ENCODE peak calls at places on chromosomes 7 and 10, in ten cellular contexts. G, P, Y, N, T, C, A, Q, J and F are unnamed samples.

GRCh38 chr10:182441-183201 is 47.4 kb downstream of the ZMYND11 start:
- DNase-seq in Y (no peak), G (no peak), C (no peak), T (no peak), N (peak), A (no peak), J (no peak), P (no peak), Q (no peak), F (no peak)

GRCh38 chr10:49600046-49600445 is 10.1 kb upstream of the SLC18A3 start:
- DNase-seq in Q (no peak), A (no peak), N (no peak), Y (no peak), J (no peak), T (no peak), C (no peak), G (no peak), P (no peak), F (no peak)

GRCh38 chr10:57716884-57717283 is 550.8 kb downstream of the IPMK start:
- DNase-seq in T (no peak), J (peak), P (no peak), C (no peak), N (peak), Q (no peak), A (no peak), G (no peak), Y (peak), F (no peak)

GRCh38 chr7:135386776-135387175 is 123.1 kb downstream of the CNOT4 start:
- DNase-seq in A (no peak), N (no peak), Y (peak), Q (peak), C (no peak), T (no peak), P (no peak), G (no peak), J (no peak), F (no peak)

GRCh38 chr7:48875300-48875916 is 48.9 kb upstream of the CDC14C start:
- DNase-seq in T (no peak), A (peak), Q (no peak), J (peak), C (peak), P (peak), N (peak), G (peak), Y (peak), F (peak)

GRCh38 chr10:15436696-15437095 is 65.6 kb upstream of the FAM171A1 start:
- DNase-seq in N (peak), Y (no peak), G (no peak), P (no peak), A (no peak), T (no peak), Q (no peak), J (no peak), C (no peak), F (no peak)

GRCh38 chr10:71045188-71045841 is 156.9 kb upstream of the PCBD1 start:
- DNase-seq in G (no peak), T (no peak), Q (peak), A (peak), N (no peak), P (no peak), J (no peak), C (no peak), Y (no peak), F (no peak)

GRCh38 chr10:55024718-55025117 is 223.7 kb upstream of the PCDH15 start:
- DNase-seq in Q (peak), G (no peak), N (peak), C (no peak), P (no peak), T (no peak), Y (no peak), J (peak), A (peak), F (no peak)

GRCh38 chr7:39016609-39017008 is 38.9 kb downstream of the POU6F2 start:
- DNase-seq in J (peak), T (no peak), Y (peak), C (no peak), P (no peak), G (no peak), A (no peak), N (no peak), Q (no peak), F (no peak)

GRCh38 chr10:62652114-62652513 is 152.4 kb upstream of the ADO start:
- DNase-seq in Y (no peak), G (no peak), P (no peak), C (no peak), Q (no peak), J (no peak), N (peak), A (no peak), T (no peak), F (no peak)

GRCh38 chr10:4677296-4678021 is 148.5 kb upstream of the AKR1E2 start:
- DNase-seq in J (no peak), Y (no peak), G (no peak), P (no peak), N (peak), Q (no peak), T (no peak), A (no peak), C (no peak), F (no peak)

GRCh38 chr10:124611738-124612137 is 132.4 kb downstream of the FAM53B start:
- DNase-seq in C (peak), N (no peak), T (peak), A (no peak), Y (no peak), P (no peak), Q (no peak), J (no peak), G (no peak), F (no peak)

GRCh38 chr7:158810846-158811245 is 18.5 kb downstream of the ESYT2 start:
- DNase-seq in C (no peak), P (no peak), T (no peak), N (no peak), Y (no peak), G (no peak), Q (no peak), J (no peak), A (no peak), F (no peak)

GRCh38 chr10:124095096-124095495 is 1.7 kb upstream of the CHST15 start:
- DNase-seq in G (no peak), C (no peak), P (no peak), J (no peak), Y (no peak), Q (no peak), N (no peak), T (no peak), A (no peak), F (no peak)

GRCh38 chr10:80486151-80486692 is 32.1 kb downstream of the TSPAN14 start:
- DNase-seq in Q (no peak), G (no peak), J (no peak), N (no peak), A (no peak), C (no peak), P (no peak), Y (no peak), T (no peak), F (no peak)

GRCh38 chr7:43439631-43440401 is 143.1 kb upstream of the STK17A start:
- DNase-seq in N (peak), G (no peak), J (peak), T (peak), Y (peak), C (peak), A (peak), Q (peak), P (no peak), F (peak)

GRCh38 chr7:93212881-93213280 is 13.4 kb downstream of the HEPACAM2 start:
- DNase-seq in Y (no peak), G (no peak), P (no peak), C (no peak), N (no peak), T (no peak), Q (no peak), J (peak), A (no peak), F (no peak)

GRCh38 chr7:132966731-132967130 is 115.2 kb downstream of the CHCHD3 start:
- DNase-seq in A (no peak), Q (no peak), C (no peak), J (no peak), P (no peak), Y (no peak), G (no peak), N (peak), T (no peak), F (no peak)

GRCh38 chr10:26624017-26624416 is 73.5 kb upstream of the PDSS1 start:
- DNase-seq in Q (no peak), A (no peak), Y (no peak), T (no peak), C (no peak), P (no peak), J (no peak), G (no peak), N (no peak), F (no peak)

GRCh38 chr7:129187681-129188371 is 607 bp upstream of the SMO start:
- DNase-seq in T (no peak), N (no peak), P (no peak), C (no peak), J (peak), A (no peak), Q (no peak), Y (no peak), G (no peak), F (no peak)

GRCh38 chr10:3926675-3927525 is 141.9 kb upstream of the KLF6 start:
- DNase-seq in P (no peak), J (no peak), C (no peak), A (no peak), Y (peak), Q (no peak), G (no peak), T (no peak), N (peak), F (peak)

GRCh38 chr10:68406111-68406814 is 814 bp downstream of the RUFY2 start:
- DNase-seq in A (peak), C (peak), Y (peak), G (peak), Q (peak), J (peak), T (peak), N (peak), P (no peak), F (peak)

GRCh38 chr10:16441106-16441850 is 4.5 kb downstream of the PTER start:
- DNase-seq in G (no peak), Y (no peak), J (no peak), C (no peak), P (no peak), N (peak), A (no peak), T (no peak), Q (peak), F (no peak)

GRCh38 chr7:33873518-33873917 is 31.8 kb upstream of the BMPER start:
- DNase-seq in T (no peak), N (peak), Y (peak), Q (no peak), G (no peak), J (no peak), C (no peak), A (no peak), P (no peak), F (no peak)

GRCh38 chr10:51832652-51833383 is 133.4 kb upstream of the CSTF2T start:
- DNase-seq in P (no peak), G (no peak), N (peak), Q (no peak), Y (peak), T (no peak), C (no peak), J (peak), A (peak), F (no peak)

GRCh38 chr10:95503012-95503411 is 58.2 kb downstream of the SORBS1 start:
- DNase-seq in T (no peak), J (no peak), Q (no peak), A (no peak), N (no peak), G (no peak), Y (no peak), C (no peak), P (no peak), F (no peak)

GRCh38 chr10:129223363-129223762 is 243.7 kb upstream of the MGMT start:
- DNase-seq in Q (no peak), P (no peak), G (no peak), J (no peak), Y (no peak), C (no peak), N (no peak), T (no peak), A (no peak), F (no peak)

GRCh38 chr7:128840326-128841170 is 10.3 kb downstream of the FLNC start:
- DNase-seq in G (no peak), P (no peak), Q (no peak), J (no peak), A (no peak), N (no peak), Y (no peak), C (no peak), T (no peak), F (no peak)

GRCh38 chr10:109432281-109432680 is 491.0 kb downstream of the XPNPEP1 start:
- DNase-seq in G (no peak), J (no peak), Q (no peak), A (no peak), T (no peak), N (no peak), C (no peak), P (no peak), Y (no peak), F (no peak)

GRCh38 chr7:81488210-81488609 is 281.6 kb downstream of the HGF start:
- DNase-seq in N (no peak), P (no peak), Y (no peak), C (no peak), A (no peak), J (peak), G (no peak), T (no peak), Q (no peak), F (no peak)

GRCh38 chr10:79053081-79053434 is 15.7 kb upstream of the ZMIZ1 start:
- DNase-seq in A (no peak), P (no peak), N (no peak), G (no peak), Y (no peak), Q (no peak), C (no peak), T (no peak), J (no peak), F (no peak)

GRCh38 chr10:1117651-1118050 is 61.5 kb downstream of the WDR37 start:
- DNase-seq in P (no peak), Q (no peak), N (no peak), J (no peak), T (no peak), G (no peak), A (no peak), C (no peak), Y (no peak), F (no peak)

GRCh38 chr10:100600218-100600617 is 64.5 kb downstream of the HIF1AN start:
- DNase-seq in Y (no peak), T (no peak), N (peak), Q (no peak), G (no peak), C (no peak), J (no peak), P (no peak), A (peak), F (no peak)

GRCh38 chr10:103451871-103452713 is at the start of gene CALHM2:
- DNase-seq in N (peak), T (peak), P (peak), G (peak), Q (peak), C (no peak), Y (peak), J (peak), A (peak), F (no peak)